ENCODE peak calls at places on chromosomes 12 and 14, in seven cellular contexts. C is stomach; I is activated CD4-positive, alpha-beta memory T cell treated with anti-CD3 and anti-CD28 coated beads, Interleukin-2, amount 10 ng/mL, durations not matched to agents 7 days and 5 days; H is activated naive CD4-positive, alpha-beta T cell treated with Interleukin-2 at 50 U/mL for 16 hours; M is activated T-helper 1 cell treated with Interleukin-2 at 50 U/mL for 16 hours; Y is COR-L47; Q is kidney tubule cell. W is an unnamed sample.

GRCh38 chr12:1083888-1084262 is 92.9 kb downstream of the ERC1 start:
- DNase-seq in C (no peak), I (no peak), H (no peak), M (no peak), Y (peak), Q (peak), W (no peak)

GRCh38 chr12:114450511-114451300 is 44.8 kb upstream of the TBX5 start:
- DNase-seq in C (no peak), I (no peak), H (no peak), M (no peak), Y (no peak), Q (no peak), W (no peak)

GRCh38 chr14:20662968-20663731 is 21.2 kb upstream of the RNASE4 start:
- DNase-seq in C (peak), I (peak), H (peak), M (peak), Y (no peak), Q (peak), W (peak)

GRCh38 chr14:100424504-100425453 is 101.6 kb downstream of the SLC25A47 start:
- DNase-seq in C (no peak), I (peak), H (no peak), M (no peak), Y (no peak), Q (peak), W (peak)

GRCh38 chr12:126369487-126370463 is 1304.5 kb downstream of the AACS start:
- DNase-seq in C (no peak), I (no peak), H (no peak), M (no peak), Y (no peak), Q (peak), W (no peak)

GRCh38 chr14:54330876-54331275 is 65.9 kb upstream of the CDKN3 start:
- DNase-seq in C (no peak), I (no peak), H (no peak), M (no peak), Y (no peak), Q (no peak), W (no peak)

GRCh38 chr12:56990648-56991318 is 15.6 kb downstream of the ZBTB39 start:
- DNase-seq in C (no peak), I (no peak), H (no peak), M (no peak), Y (no peak), Q (no peak), W (no peak)

GRCh38 chr14:79483472-79483871 is 727.8 kb downstream of the DIO2 start:
- DNase-seq in C (no peak), I (no peak), H (no peak), M (no peak), Y (no peak), Q (peak), W (no peak)

GRCh38 chr12:121783771-121784170 is 9.7 kb downstream of the RHOF start:
- DNase-seq in C (no peak), I (no peak), H (no peak), M (no peak), Y (no peak), Q (peak), W (no peak)

GRCh38 chr14:23359722-23360447 is 5.1 kb downstream of the EFS start:
- DNase-seq in C (no peak), I (no peak), H (no peak), M (no peak), Y (no peak), Q (no peak), W (peak)

GRCh38 chr12:119642986-119643385 is 24.9 kb upstream of the PRKAB1 start:
- DNase-seq in C (no peak), I (no peak), H (no peak), M (no peak), Y (no peak), Q (no peak), W (no peak)

GRCh38 chr14:65255029-65255545 is 152.8 kb upstream of the MAX start:
- DNase-seq in C (no peak), I (no peak), H (no peak), M (no peak), Y (no peak), Q (peak), W (no peak)

GRCh38 chr14:23828611-23829010 is 125.0 kb upstream of the DHRS4 start:
- DNase-seq in C (no peak), I (no peak), H (no peak), M (no peak), Y (no peak), Q (no peak), W (no peak)

GRCh38 chr12:54039417-54040147 is 6.7 kb downstream of the HOXC5 start:
- DNase-seq in C (no peak), I (no peak), H (no peak), M (no peak), Y (no peak), Q (no peak), W (no peak)

GRCh38 chr14:74917646-74918081 is 5.4 kb downstream of the RPS6KL1 start:
- DNase-seq in C (no peak), I (no peak), H (no peak), M (no peak), Y (no peak), Q (no peak), W (no peak)

GRCh38 chr12:64946132-64946829 is 121.8 kb downstream of the TBC1D30 start:
- DNase-seq in C (peak), I (no peak), H (no peak), M (no peak), Y (peak), Q (no peak), W (no peak)

GRCh38 chr12:108568653-108569154 is 6.3 kb downstream of the ISCU start:
- DNase-seq in C (no peak), I (peak), H (peak), M (peak), Y (no peak), Q (no peak), W (peak)